ENCODE peak calls at places on chromosomes 5 and 9, in six cellular contexts. A, Z, O, F, B and Y are unnamed samples.

GRCh38 chr5:54944364-54944763 is 41.0 kb downstream of the ESM1 start:
- DNase-seq in F (peak; percentile 68), A (peak; percentile 36), B (peak; percentile 35), Z (peak; percentile 17), O (peak; percentile 59), Y (no peak)

GRCh38 chr9:138062196-138062595 is 184.6 kb downstream of the CACNA1B start:
- DNase-seq in O (no peak), A (no peak), Z (no peak), B (no peak), F (no peak), Y (no peak)

GRCh38 chr9:1743121-1743710 is 271.9 kb upstream of the SMARCA2 start:
- DNase-seq in O (no peak), Z (no peak), B (no peak), F (no peak), A (no peak), Y (no peak)

GRCh38 chr5:149205625-149206523 is 64.6 kb downstream of the ABLIM3 start:
- DNase-seq in O (peak; percentile 62), Z (no peak), A (no peak), B (no peak), F (peak; percentile 99), Y (no peak)

GRCh38 chr5:72408602-72409001 is 88.4 kb downstream of the PTCD2 start:
- DNase-seq in Z (no peak), O (peak; percentile 42), A (peak; percentile 64), F (peak; percentile 69), B (no peak), Y (no peak)

GRCh38 chr9:70080481-70081119 is 37.0 kb downstream of the MAMDC2 start:
- DNase-seq in A (no peak), F (peak; percentile 76), B (no peak), O (peak; percentile 60), Z (peak; percentile 35), Y (no peak)

GRCh38 chr9:27933210-27934062 is 360.2 kb upstream of the C9orf72 start:
- DNase-seq in Z (peak; percentile 2), O (no peak), A (no peak), F (no peak), B (no peak), Y (no peak)

GRCh38 chr9:133935328-133936040 is 56.6 kb downstream of the VAV2 start:
- DNase-seq in B (no peak), Z (no peak), F (peak; percentile 75), A (no peak), O (no peak), Y (no peak)

GRCh38 chr9:108271646-108272349 is 584.0 kb downstream of the ACTL7B start:
- DNase-seq in B (no peak), Z (peak; percentile 82), A (peak; percentile 76), F (peak; percentile 95), O (peak; percentile 81), Y (no peak)

GRCh38 chr9:89005323-89005722 is 14.1 kb downstream of the S1PR3 start:
- DNase-seq in F (no peak), O (no peak), Z (no peak), B (no peak), A (no peak), Y (no peak)

GRCh38 chr9:127707766-127708165 is 978 bp downstream of the CFAP157 start:
- DNase-seq in A (no peak), F (no peak), B (no peak), O (peak; percentile 12), Z (no peak), Y (no peak)

GRCh38 chr5:40483316-40483715 is 196.4 kb upstream of the PTGER4 start:
- DNase-seq in Z (peak; percentile 26), F (peak; percentile 38), O (peak; percentile 8), B (no peak), A (no peak), Y (no peak)

GRCh38 chr5:55459572-55459971 is 75.2 kb downstream of the PLPP1 start:
- DNase-seq in F (no peak), Z (no peak), A (no peak), O (no peak), B (no peak), Y (no peak)

GRCh38 chr9:130665431-130666392 is 1.3 kb downstream of the PRDM12 start:
- DNase-seq in A (no peak), F (no peak), B (no peak), Z (no peak), O (peak; percentile 40), Y (no peak)

GRCh38 chr9:130665029-130665430 is 636 bp downstream of the PRDM12 start:
- DNase-seq in Z (no peak), F (no peak), O (no peak), B (no peak), A (no peak), Y (no peak)

GRCh38 chr9:130667117-130667430 is 2.7 kb downstream of the PRDM12 start:
- DNase-seq in O (no peak), F (no peak), A (no peak), Z (no peak), B (no peak), Y (no peak)

GRCh38 chr9:130668196-130668595 is 3.8 kb downstream of the PRDM12 start:
- DNase-seq in B (no peak), A (no peak), O (no peak), Z (no peak), F (no peak), Y (no peak)

GRCh38 chr9:130666393-130667116 is 2.2 kb downstream of the PRDM12 start:
- DNase-seq in B (no peak), F (no peak), A (no peak), O (no peak), Z (no peak), Y (no peak)
- H3K4me3 ChIP-seq in B (no peak overlapping the region), F (no peak overlapping the region), A (no peak overlapping the region), O (no peak overlapping the region), Z (no peak overlapping the region), Y (no peak overlapping the region)

DNA sequence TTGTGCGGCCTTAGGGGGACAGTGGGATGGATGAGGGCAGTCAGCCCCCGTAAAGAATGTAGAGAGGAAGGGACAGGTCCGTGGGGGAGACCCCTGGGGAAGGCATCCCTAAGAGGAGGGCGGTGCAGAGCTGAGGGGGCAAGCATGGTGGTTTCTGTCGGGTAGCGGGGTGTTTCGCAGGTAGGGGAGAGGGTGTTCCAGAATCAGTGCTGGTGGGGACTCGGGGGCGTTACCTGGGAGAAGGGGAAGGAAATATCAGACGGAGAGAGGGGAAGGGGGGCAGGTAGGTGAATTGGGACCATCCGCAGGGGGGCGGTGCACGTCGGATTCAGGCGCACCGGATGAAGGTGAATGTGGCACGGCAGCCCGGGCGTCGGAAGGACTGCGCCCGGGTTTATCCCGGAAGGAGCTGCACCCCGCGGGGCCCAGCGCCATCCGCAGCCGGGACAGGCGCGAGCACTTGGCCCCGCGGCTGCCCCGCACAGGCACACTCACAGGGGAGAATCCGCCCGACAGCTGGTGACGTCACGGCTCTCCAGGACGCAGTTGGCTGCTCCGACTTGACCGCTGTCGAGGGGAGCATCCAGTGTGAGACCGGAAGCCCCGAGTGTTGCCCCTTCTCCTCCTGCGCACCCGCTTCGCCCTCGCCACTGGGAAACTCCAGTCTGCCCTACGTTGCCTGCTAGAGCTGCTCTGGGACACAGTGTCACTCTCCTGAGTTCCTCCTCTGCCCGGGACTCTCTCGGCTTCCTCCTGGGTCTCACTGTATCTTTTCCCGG is 1.3 kb downstream of the CD72 start:
- DNase-seq in Z (peak; percentile 40), F (peak; percentile 61), B (no peak), A (no peak), O (peak; percentile 79), Y (no peak)
- TF ChIP-seq EZH2 in Z (no peak), F (no peak), B (no peak), A (no peak), O (no peak), Y (no peak)

GRCh38 chr9:119761737-119762136 is 392.5 kb upstream of the BRINP1 start:
- DNase-seq in F (no peak), Z (no peak), O (no peak), B (no peak), A (peak; percentile 13), Y (no peak)
- H3K4me3 ChIP-seq in F (no peak overlapping the region), Z (no peak overlapping the region), O (no peak overlapping the region), B (no peak overlapping the region), A (no peak overlapping the region), Y (no peak overlapping the region)

DNA sequence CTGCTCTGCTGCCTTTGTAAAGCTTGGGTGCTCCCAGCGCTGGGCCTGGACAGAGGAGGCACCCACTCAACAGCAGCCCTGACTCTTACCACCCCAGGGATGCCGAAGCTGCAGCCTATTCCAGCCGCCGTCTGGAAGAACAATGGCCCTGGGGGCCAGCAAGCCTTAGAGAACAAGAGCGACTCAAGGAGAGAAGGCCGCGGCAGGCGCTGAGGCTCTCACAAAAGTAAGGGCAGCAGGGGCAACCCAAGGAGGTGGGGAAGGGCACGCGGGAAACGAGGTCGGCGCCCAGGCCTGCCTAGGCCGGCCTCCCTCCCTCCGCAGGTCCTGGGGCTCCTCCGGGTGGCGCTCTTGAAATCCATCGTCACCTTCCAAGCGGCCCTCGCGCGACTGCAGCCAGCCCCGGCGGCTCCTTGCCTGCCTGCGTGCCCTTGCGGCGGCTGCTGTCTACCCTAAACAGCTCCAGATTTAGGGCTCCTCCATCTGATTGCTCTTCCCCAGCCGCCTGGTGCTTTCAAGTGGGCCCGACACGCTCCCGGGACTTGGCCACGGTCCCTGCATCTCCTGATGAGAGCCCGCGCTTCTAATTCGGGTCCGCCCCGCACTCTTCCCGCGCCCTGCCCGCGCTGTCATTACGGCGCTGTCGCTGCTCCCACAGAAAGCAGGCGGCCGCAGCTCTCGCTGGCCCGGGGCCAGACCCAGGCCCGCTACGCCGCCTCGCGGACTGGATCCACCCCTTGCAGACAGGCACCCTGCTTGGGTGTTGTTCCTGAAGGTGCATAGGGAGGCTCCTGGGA is 213.3 kb downstream of the SEMA6A start:
- DNase-seq in F (peak; percentile 31), Z (no peak), B (no peak), O (peak; percentile 40), A (peak; percentile 54), Y (no peak)
- TF ChIP-seq EZH2 in F (no peak), Z (no peak), B (no peak), O (no peak), A (no peak), Y (no peak)

GRCh38 chr9:132562313-132562588 is 20.2 kb upstream of the BARHL1 start:
- DNase-seq in B (no peak), Z (no peak), F (no peak), O (no peak), A (no peak), Y (no peak)
- H3K4me3 ChIP-seq in B (no peak overlapping the region), Z (no peak overlapping the region), F (no peak overlapping the region), O (no peak overlapping the region), A (no peak overlapping the region), Y (no peak overlapping the region)

GRCh38 chr9:130267930-130268329 is 2.4 kb downstream of the HMCN2 start:
- DNase-seq in A (no peak), B (no peak), O (no peak), Z (no peak), F (no peak), Y (no peak)

GRCh38 chr9:130265431-130266235 is at the start of gene HMCN2:
- DNase-seq in F (no peak), B (no peak), O (peak; percentile 30), A (no peak), Z (peak; percentile 23), Y (no peak)

GRCh38 chr9:130268521-130269131 is 3.1 kb downstream of the HMCN2 start:
- DNase-seq in A (no peak), O (no peak), B (no peak), Z (no peak), F (no peak), Y (no peak)

GRCh38 chr9:130264414-130265350 is 878 bp upstream of the HMCN2 start:
- DNase-seq in F (no peak), O (no peak), Z (no peak), B (no peak), A (no peak), Y (no peak)

GRCh38 chr9:130266236-130267098 is 907 bp downstream of the HMCN2 start:
- DNase-seq in B (no peak), A (no peak), F (no peak), O (no peak), Z (no peak), Y (no peak)
- TF ChIP-seq EZH2 in B (no peak), A (no peak), F (peak; percentile 30), O (no peak), Z (no peak), Y (no peak)